ENCODE peak calls at places on chromosomes 5 and 9, in nine cellular contexts. One of them, this sample, is unnamed.

GRCh38 chr5:122457178-122457826 is 145.3 kb downstream of the SNCAIP start:
- DNase-seq in MM.1S: peak
- DNase-seq in GM12892: no peak
- DNase-seq in AG09319: no peak
- DNase-seq in GM19239: no peak
- DNase-seq in tibial artery: no peak
- DNase-seq in stimulated activated CD4-positive, alpha-beta T cell treated with anti-CD3 and anti-CD28 coated beads, Interleukin-1b, Interleukin-23, amount 100 ng/mL, for 24 hours: no peak
- DNase-seq in NCI-H69: no peak
- DNase-seq in neural crest cell: no peak
- DNase-seq in this sample: no peak

GRCh38 chr9:123327697-123328100 is 28.3 kb upstream of the CRB2 start:
- DNase-seq in MM.1S: no peak
- DNase-seq in neural crest cell: no peak
- DNase-seq in AG09319: no peak
- DNase-seq in stimulated activated CD4-positive, alpha-beta T cell treated with anti-CD3 and anti-CD28 coated beads, Interleukin-1b, Interleukin-23, amount 100 ng/mL, for 24 hours: no peak
- DNase-seq in tibial artery: no peak
- DNase-seq in GM12892: no peak
- DNase-seq in GM19239: no peak
- DNase-seq in NCI-H69: no peak
- DNase-seq in this sample: no peak

GRCh38 chr5:150134198-150134588 is 21.5 kb downstream of the PDGFRB start:
- DNase-seq in GM19239: no peak
- DNase-seq in stimulated activated CD4-positive, alpha-beta T cell treated with anti-CD3 and anti-CD28 coated beads, Interleukin-1b, Interleukin-23, amount 100 ng/mL, for 24 hours: no peak
- DNase-seq in tibial artery: no peak
- DNase-seq in NCI-H69: no peak
- DNase-seq in neural crest cell: no peak
- DNase-seq in MM.1S: no peak
- DNase-seq in GM12892: no peak
- DNase-seq in AG09319: no peak
- DNase-seq in this sample: no peak

GRCh38 chr5:160438316-160439204 is 16.9 kb downstream of the PTTG1 start:
- DNase-seq in neural crest cell: peak
- DNase-seq in NCI-H69: peak
- DNase-seq in tibial artery: no peak
- DNase-seq in GM12892: no peak
- DNase-seq in AG09319: peak
- DNase-seq in MM.1S: peak
- DNase-seq in stimulated activated CD4-positive, alpha-beta T cell treated with anti-CD3 and anti-CD28 coated beads, Interleukin-1b, Interleukin-23, amount 100 ng/mL, for 24 hours: peak
- DNase-seq in GM19239: peak
- DNase-seq in this sample: peak

GRCh38 chr9:114551750-114552685 is 35.6 kb upstream of the ATP6V1G1 start:
- DNase-seq in NCI-H69: peak
- DNase-seq in GM19239: no peak
- DNase-seq in GM12892: no peak
- DNase-seq in MM.1S: no peak
- DNase-seq in tibial artery: peak
- DNase-seq in AG09319: peak
- DNase-seq in stimulated activated CD4-positive, alpha-beta T cell treated with anti-CD3 and anti-CD28 coated beads, Interleukin-1b, Interleukin-23, amount 100 ng/mL, for 24 hours: no peak
- DNase-seq in neural crest cell: no peak
- DNase-seq in this sample: no peak

GRCh38 chr9:98326402-98327248 is 71.2 kb upstream of the TBC1D2 start:
- DNase-seq in AG09319: no peak
- DNase-seq in GM19239: no peak
- DNase-seq in neural crest cell: no peak
- DNase-seq in NCI-H69: peak
- DNase-seq in MM.1S: no peak
- DNase-seq in stimulated activated CD4-positive, alpha-beta T cell treated with anti-CD3 and anti-CD28 coated beads, Interleukin-1b, Interleukin-23, amount 100 ng/mL, for 24 hours: no peak
- DNase-seq in GM12892: no peak
- DNase-seq in tibial artery: no peak
- DNase-seq in this sample: no peak

GRCh38 chr5:31824886-31825774 is 186.2 kb downstream of the PDZD2 start:
- DNase-seq in stimulated activated CD4-positive, alpha-beta T cell treated with anti-CD3 and anti-CD28 coated beads, Interleukin-1b, Interleukin-23, amount 100 ng/mL, for 24 hours: no peak
- DNase-seq in NCI-H69: peak
- DNase-seq in neural crest cell: peak
- DNase-seq in MM.1S: peak
- DNase-seq in GM12892: no peak
- DNase-seq in AG09319: peak
- DNase-seq in GM19239: no peak
- DNase-seq in tibial artery: no peak
- DNase-seq in this sample: peak

GRCh38 chr9:17628617-17629016 is 49.8 kb downstream of the SH3GL2 start:
- DNase-seq in NCI-H69: no peak
- DNase-seq in neural crest cell: no peak
- DNase-seq in MM.1S: no peak
- DNase-seq in GM12892: no peak
- DNase-seq in tibial artery: no peak
- DNase-seq in stimulated activated CD4-positive, alpha-beta T cell treated with anti-CD3 and anti-CD28 coated beads, Interleukin-1b, Interleukin-23, amount 100 ng/mL, for 24 hours: no peak
- DNase-seq in GM19239: no peak
- DNase-seq in AG09319: no peak
- DNase-seq in this sample: no peak

GRCh38 chr9:91037511-91038482 is 236.2 kb downstream of the SYK start:
- DNase-seq in GM12892: no peak
- DNase-seq in tibial artery: peak
- DNase-seq in NCI-H69: peak
- DNase-seq in stimulated activated CD4-positive, alpha-beta T cell treated with anti-CD3 and anti-CD28 coated beads, Interleukin-1b, Interleukin-23, amount 100 ng/mL, for 24 hours: no peak
- DNase-seq in neural crest cell: no peak
- DNase-seq in GM19239: no peak
- DNase-seq in MM.1S: no peak
- DNase-seq in AG09319: peak
- DNase-seq in this sample: no peak

GRCh38 chr5:17737087-17737486 is 102.8 kb downstream of the TAF11L14 start:
- DNase-seq in MM.1S: no peak
- DNase-seq in AG09319: no peak
- DNase-seq in tibial artery: no peak
- DNase-seq in stimulated activated CD4-positive, alpha-beta T cell treated with anti-CD3 and anti-CD28 coated beads, Interleukin-1b, Interleukin-23, amount 100 ng/mL, for 24 hours: no peak
- DNase-seq in GM19239: no peak
- DNase-seq in GM12892: no peak
- DNase-seq in NCI-H69: no peak
- DNase-seq in neural crest cell: no peak
- DNase-seq in this sample: no peak

GRCh38 chr9:19386469-19387044 is 6.5 kb upstream of the RPS6 start:
- DNase-seq in GM19239: no peak
- DNase-seq in GM12892: no peak
- DNase-seq in NCI-H69: no peak
- DNase-seq in MM.1S: no peak
- DNase-seq in tibial artery: no peak
- DNase-seq in AG09319: no peak
- DNase-seq in stimulated activated CD4-positive, alpha-beta T cell treated with anti-CD3 and anti-CD28 coated beads, Interleukin-1b, Interleukin-23, amount 100 ng/mL, for 24 hours: no peak
- DNase-seq in neural crest cell: no peak
- DNase-seq in this sample: no peak

GRCh38 chr9:110746211-110746930 is 77.8 kb downstream of the MUSK start:
- DNase-seq in AG09319: no peak
- DNase-seq in neural crest cell: no peak
- DNase-seq in GM12892: no peak
- DNase-seq in MM.1S: no peak
- DNase-seq in NCI-H69: no peak
- DNase-seq in tibial artery: no peak
- DNase-seq in stimulated activated CD4-positive, alpha-beta T cell treated with anti-CD3 and anti-CD28 coated beads, Interleukin-1b, Interleukin-23, amount 100 ng/mL, for 24 hours: no peak
- DNase-seq in GM19239: no peak
- DNase-seq in this sample: no peak

GRCh38 chr9:27683181-27683580 is 109.9 kb upstream of the C9orf72 start:
- DNase-seq in GM19239: no peak
- DNase-seq in stimulated activated CD4-positive, alpha-beta T cell treated with anti-CD3 and anti-CD28 coated beads, Interleukin-1b, Interleukin-23, amount 100 ng/mL, for 24 hours: no peak
- DNase-seq in NCI-H69: no peak
- DNase-seq in MM.1S: no peak
- DNase-seq in tibial artery: no peak
- DNase-seq in neural crest cell: no peak
- DNase-seq in GM12892: no peak
- DNase-seq in AG09319: no peak
- DNase-seq in this sample: no peak

GRCh38 chr9:116154976-116155699 is 1.5 kb downstream of the PAPPA start:
- DNase-seq in GM19239: no peak
- DNase-seq in NCI-H69: peak
- DNase-seq in neural crest cell: no peak
- DNase-seq in stimulated activated CD4-positive, alpha-beta T cell treated with anti-CD3 and anti-CD28 coated beads, Interleukin-1b, Interleukin-23, amount 100 ng/mL, for 24 hours: no peak
- DNase-seq in MM.1S: no peak
- DNase-seq in AG09319: no peak
- DNase-seq in GM12892: no peak
- DNase-seq in tibial artery: no peak
- DNase-seq in this sample: no peak

GRCh38 chr5:116650544-116650943 is 75.9 kb upstream of the SEMA6A start:
- DNase-seq in GM19239: no peak
- DNase-seq in MM.1S: no peak
- DNase-seq in neural crest cell: no peak
- DNase-seq in tibial artery: no peak
- DNase-seq in stimulated activated CD4-positive, alpha-beta T cell treated with anti-CD3 and anti-CD28 coated beads, Interleukin-1b, Interleukin-23, amount 100 ng/mL, for 24 hours: no peak
- DNase-seq in GM12892: no peak
- DNase-seq in AG09319: no peak
- DNase-seq in NCI-H69: peak
- DNase-seq in this sample: no peak

GRCh38 chr9:119588874-119589560 is 219.8 kb upstream of the BRINP1 start:
- DNase-seq in GM12892: no peak
- DNase-seq in neural crest cell: no peak
- DNase-seq in GM19239: no peak
- DNase-seq in AG09319: no peak
- DNase-seq in MM.1S: no peak
- DNase-seq in stimulated activated CD4-positive, alpha-beta T cell treated with anti-CD3 and anti-CD28 coated beads, Interleukin-1b, Interleukin-23, amount 100 ng/mL, for 24 hours: no peak
- DNase-seq in tibial artery: no peak
- DNase-seq in NCI-H69: peak
- DNase-seq in this sample: no peak

GRCh38 chr9:97633859-97634485 is 351 bp downstream of the NCBP1 start:
- DNase-seq in neural crest cell: no peak
- DNase-seq in MM.1S: peak
- DNase-seq in NCI-H69: peak
- DNase-seq in tibial artery: no peak
- DNase-seq in GM19239: no peak
- DNase-seq in stimulated activated CD4-positive, alpha-beta T cell treated with anti-CD3 and anti-CD28 coated beads, Interleukin-1b, Interleukin-23, amount 100 ng/mL, for 24 hours: no peak
- DNase-seq in GM12892: no peak
- DNase-seq in AG09319: no peak
- DNase-seq in this sample: no peak

GRCh38 chr9:134968011-134968822 is 50.5 kb upstream of the FCN1 start:
- DNase-seq in neural crest cell: no peak
- DNase-seq in MM.1S: no peak
- DNase-seq in GM19239: no peak
- DNase-seq in stimulated activated CD4-positive, alpha-beta T cell treated with anti-CD3 and anti-CD28 coated beads, Interleukin-1b, Interleukin-23, amount 100 ng/mL, for 24 hours: no peak
- DNase-seq in NCI-H69: peak
- DNase-seq in AG09319: no peak
- DNase-seq in tibial artery: peak
- DNase-seq in GM12892: no peak
- DNase-seq in this sample: no peak

GRCh38 chr9:110081395-110081794 is 126.6 kb downstream of the C9orf152 start:
- DNase-seq in AG09319: no peak
- DNase-seq in GM12892: no peak
- DNase-seq in MM.1S: peak
- DNase-seq in neural crest cell: no peak
- DNase-seq in GM19239: no peak
- DNase-seq in tibial artery: no peak
- DNase-seq in NCI-H69: peak
- DNase-seq in stimulated activated CD4-positive, alpha-beta T cell treated with anti-CD3 and anti-CD28 coated beads, Interleukin-1b, Interleukin-23, amount 100 ng/mL, for 24 hours: no peak
- DNase-seq in this sample: peak

GRCh38 chr5:1013238-1013947 is 4.8 kb downstream of the NKD2 start:
- DNase-seq in NCI-H69: no peak
- DNase-seq in stimulated activated CD4-positive, alpha-beta T cell treated with anti-CD3 and anti-CD28 coated beads, Interleukin-1b, Interleukin-23, amount 100 ng/mL, for 24 hours: no peak
- DNase-seq in MM.1S: no peak
- DNase-seq in GM12892: no peak
- DNase-seq in GM19239: no peak
- DNase-seq in AG09319: no peak
- DNase-seq in tibial artery: no peak
- DNase-seq in neural crest cell: no peak
- DNase-seq in this sample: no peak

GRCh38 chr5:1219768-1220100 is 5.4 kb upstream of the SLC6A18 start:
- DNase-seq in NCI-H69: no peak
- DNase-seq in GM19239: no peak
- DNase-seq in AG09319: no peak
- DNase-seq in tibial artery: no peak
- DNase-seq in MM.1S: no peak
- DNase-seq in stimulated activated CD4-positive, alpha-beta T cell treated with anti-CD3 and anti-CD28 coated beads, Interleukin-1b, Interleukin-23, amount 100 ng/mL, for 24 hours: no peak
- DNase-seq in GM12892: no peak
- DNase-seq in neural crest cell: no peak
- DNase-seq in this sample: no peak

GRCh38 chr9:84759300-84759750 is 89.8 kb downstream of the NTRK2 start:
- DNase-seq in GM19239: no peak
- DNase-seq in NCI-H69: peak
- DNase-seq in tibial artery: no peak
- DNase-seq in GM12892: no peak
- DNase-seq in MM.1S: peak
- DNase-seq in neural crest cell: no peak
- DNase-seq in stimulated activated CD4-positive, alpha-beta T cell treated with anti-CD3 and anti-CD28 coated beads, Interleukin-1b, Interleukin-23, amount 100 ng/mL, for 24 hours: no peak
- DNase-seq in AG09319: no peak
- DNase-seq in this sample: no peak

GRCh38 chr9:121638399-121638798 is 13.0 kb upstream of the DAB2IP start:
- DNase-seq in NCI-H69: peak
- DNase-seq in neural crest cell: no peak
- DNase-seq in GM12892: no peak
- DNase-seq in stimulated activated CD4-positive, alpha-beta T cell treated with anti-CD3 and anti-CD28 coated beads, Interleukin-1b, Interleukin-23, amount 100 ng/mL, for 24 hours: no peak
- DNase-seq in GM19239: no peak
- DNase-seq in MM.1S: no peak
- DNase-seq in tibial artery: no peak
- DNase-seq in AG09319: no peak
- DNase-seq in this sample: no peak

GRCh38 chr9:104279535-104280215 is 185.6 kb downstream of the SMC2 start:
- DNase-seq in AG09319: no peak
- DNase-seq in NCI-H69: peak
- DNase-seq in neural crest cell: no peak
- DNase-seq in tibial artery: no peak
- DNase-seq in stimulated activated CD4-positive, alpha-beta T cell treated with anti-CD3 and anti-CD28 coated beads, Interleukin-1b, Interleukin-23, amount 100 ng/mL, for 24 hours: no peak
- DNase-seq in GM12892: no peak
- DNase-seq in MM.1S: no peak
- DNase-seq in GM19239: no peak
- DNase-seq in this sample: no peak

GRCh38 chr5:14199902-14200301 is 56.8 kb downstream of the TRIO start:
- DNase-seq in AG09319: no peak
- DNase-seq in tibial artery: no peak
- DNase-seq in neural crest cell: no peak
- DNase-seq in NCI-H69: no peak
- DNase-seq in MM.1S: no peak
- DNase-seq in stimulated activated CD4-positive, alpha-beta T cell treated with anti-CD3 and anti-CD28 coated beads, Interleukin-1b, Interleukin-23, amount 100 ng/mL, for 24 hours: no peak
- DNase-seq in GM19239: no peak
- DNase-seq in GM12892: no peak
- DNase-seq in this sample: no peak